ENCODE peak calls at places on chromosomes 1 and 21, in eight cellular contexts. One of them, this sample, is unnamed.

GRCh38 chr1:205626216-205626615 is 5.6 kb downstream of the ELK4 start:
- DNase-seq in fibroblast of lung: no peak
- DNase-seq in tibial artery: no peak
- DNase-seq in endothelial cell of umbilical vein: no peak
- DNase-seq in adrenal gland: no peak
- DNase-seq in breast epithelium: no peak
- DNase-seq in CD4-positive, CD25-positive, alpha-beta regulatory T cell: no peak
- DNase-seq in lung: no peak
- DNase-seq in this sample: no peak

GRCh38 chr1:17239420-17239819 is 9.5 kb upstream of the PADI3 start:
- DNase-seq in fibroblast of lung: peak; percentile 97
- DNase-seq in lung: no peak
- DNase-seq in CD4-positive, CD25-positive, alpha-beta regulatory T cell: no peak
- DNase-seq in endothelial cell of umbilical vein: peak; percentile 73
- DNase-seq in breast epithelium: no peak
- DNase-seq in tibial artery: no peak
- DNase-seq in adrenal gland: peak; percentile 63
- DNase-seq in this sample: no peak

GRCh38 chr1:227901906-227902640 is 45.7 kb downstream of the WNT9A start:
- DNase-seq in tibial artery: peak; percentile 55
- DNase-seq in adrenal gland: no peak
- DNase-seq in CD4-positive, CD25-positive, alpha-beta regulatory T cell: no peak
- DNase-seq in breast epithelium: no peak
- DNase-seq in fibroblast of lung: peak; percentile 45
- DNase-seq in endothelial cell of umbilical vein: no peak
- DNase-seq in lung: no peak
- DNase-seq in this sample: no peak

GRCh38 chr21:36499578-36500471 is 19.9 kb upstream of the CLDN14 start:
- DNase-seq in endothelial cell of umbilical vein: no peak
- DNase-seq in lung: no peak
- DNase-seq in tibial artery: peak; percentile 83
- DNase-seq in adrenal gland: peak; percentile 23
- DNase-seq in breast epithelium: peak; percentile 86
- DNase-seq in fibroblast of lung: peak; percentile 45
- DNase-seq in CD4-positive, CD25-positive, alpha-beta regulatory T cell: no peak
- DNase-seq in this sample: peak; percentile 77

GRCh38 chr1:204323887-204324286 is 35.8 kb downstream of the PLEKHA6 start:
- DNase-seq in endothelial cell of umbilical vein: no peak
- DNase-seq in adrenal gland: peak; percentile 56
- DNase-seq in lung: no peak
- DNase-seq in tibial artery: no peak
- DNase-seq in breast epithelium: no peak
- DNase-seq in CD4-positive, CD25-positive, alpha-beta regulatory T cell: no peak
- DNase-seq in fibroblast of lung: peak; percentile 77
- DNase-seq in this sample: no peak

GRCh38 chr1:169928438-169929209 is 34.9 kb upstream of the SCYL3 start:
- DNase-seq in tibial artery: no peak
- DNase-seq in CD4-positive, CD25-positive, alpha-beta regulatory T cell: no peak
- DNase-seq in breast epithelium: no peak
- DNase-seq in fibroblast of lung: peak; percentile 62
- DNase-seq in adrenal gland: no peak
- DNase-seq in lung: no peak
- DNase-seq in endothelial cell of umbilical vein: peak; percentile 55
- DNase-seq in this sample: no peak

GRCh38 chr1:90114521-90115141 is 119.7 kb downstream of the ZNF326 start:
- DNase-seq in adrenal gland: no peak
- DNase-seq in breast epithelium: no peak
- DNase-seq in fibroblast of lung: peak; percentile 33
- DNase-seq in lung: no peak
- DNase-seq in endothelial cell of umbilical vein: peak; percentile 59
- DNase-seq in tibial artery: no peak
- DNase-seq in CD4-positive, CD25-positive, alpha-beta regulatory T cell: no peak
- DNase-seq in this sample: no peak

GRCh38 chr1:27109103-27109822 is 45.7 kb downstream of the SLC9A1 start:
- DNase-seq in lung: no peak
- DNase-seq in fibroblast of lung: no peak
- DNase-seq in CD4-positive, CD25-positive, alpha-beta regulatory T cell: no peak
- DNase-seq in breast epithelium: no peak
- DNase-seq in tibial artery: no peak
- DNase-seq in endothelial cell of umbilical vein: no peak
- DNase-seq in adrenal gland: no peak
- DNase-seq in this sample: no peak

GRCh38 chr1:233518344-233518743 is 95.6 kb upstream of the KCNK1 start:
- DNase-seq in fibroblast of lung: peak; percentile 12
- DNase-seq in adrenal gland: peak; percentile 26
- DNase-seq in breast epithelium: no peak
- DNase-seq in tibial artery: no peak
- DNase-seq in CD4-positive, CD25-positive, alpha-beta regulatory T cell: no peak
- DNase-seq in endothelial cell of umbilical vein: no peak
- DNase-seq in lung: peak; percentile 44
- DNase-seq in this sample: no peak

GRCh38 chr21:21831036-21831435 is 832.8 kb downstream of the NCAM2 start:
- DNase-seq in lung: no peak
- DNase-seq in adrenal gland: no peak
- DNase-seq in breast epithelium: no peak
- DNase-seq in tibial artery: no peak
- DNase-seq in endothelial cell of umbilical vein: no peak
- DNase-seq in fibroblast of lung: no peak
- DNase-seq in CD4-positive, CD25-positive, alpha-beta regulatory T cell: no peak
- DNase-seq in this sample: no peak

GRCh38 chr1:33165809-33166208 is 16.0 kb downstream of the TRIM62 start:
- DNase-seq in adrenal gland: no peak
- DNase-seq in tibial artery: no peak
- DNase-seq in endothelial cell of umbilical vein: no peak
- DNase-seq in fibroblast of lung: no peak
- DNase-seq in breast epithelium: no peak
- DNase-seq in CD4-positive, CD25-positive, alpha-beta regulatory T cell: no peak
- DNase-seq in lung: no peak
- DNase-seq in this sample: no peak

GRCh38 chr1:205279986-205280385 is 41.6 kb downstream of the NUAK2 start:
- DNase-seq in tibial artery: no peak
- DNase-seq in fibroblast of lung: no peak
- DNase-seq in lung: no peak
- DNase-seq in adrenal gland: no peak
- DNase-seq in breast epithelium: no peak
- DNase-seq in endothelial cell of umbilical vein: no peak
- DNase-seq in CD4-positive, CD25-positive, alpha-beta regulatory T cell: no peak
- DNase-seq in this sample: no peak

GRCh38 chr1:11650331-11650991 is 3.8 kb downstream of the FBXO2 start:
- DNase-seq in fibroblast of lung: peak; percentile 62
- DNase-seq in lung: peak; percentile 75
- DNase-seq in CD4-positive, CD25-positive, alpha-beta regulatory T cell: peak; percentile 61
- DNase-seq in endothelial cell of umbilical vein: peak; percentile 77
- DNase-seq in breast epithelium: no peak
- DNase-seq in tibial artery: peak; percentile 79
- DNase-seq in adrenal gland: peak; percentile 81
- DNase-seq in this sample: peak; percentile 77

GRCh38 chr1:180027949-180028445 is 73.4 kb downstream of the CEP350 start:
- DNase-seq in CD4-positive, CD25-positive, alpha-beta regulatory T cell: no peak
- DNase-seq in adrenal gland: no peak
- DNase-seq in fibroblast of lung: peak; percentile 82
- DNase-seq in tibial artery: no peak
- DNase-seq in lung: no peak
- DNase-seq in endothelial cell of umbilical vein: peak; percentile 26
- DNase-seq in breast epithelium: no peak
- DNase-seq in this sample: no peak

GRCh38 chr1:6245869-6246496 is 2.0 kb downstream of the HES3 start:
- DNase-seq in endothelial cell of umbilical vein: no peak
- DNase-seq in breast epithelium: no peak
- DNase-seq in lung: no peak
- DNase-seq in tibial artery: no peak
- DNase-seq in adrenal gland: no peak
- DNase-seq in fibroblast of lung: no peak
- DNase-seq in CD4-positive, CD25-positive, alpha-beta regulatory T cell: peak; percentile 32
- DNase-seq in this sample: no peak

GRCh38 chr21:21605502-21605901 is 607.3 kb downstream of the NCAM2 start:
- DNase-seq in lung: no peak
- DNase-seq in fibroblast of lung: no peak
- DNase-seq in endothelial cell of umbilical vein: no peak
- DNase-seq in tibial artery: no peak
- DNase-seq in breast epithelium: no peak
- DNase-seq in CD4-positive, CD25-positive, alpha-beta regulatory T cell: no peak
- DNase-seq in adrenal gland: no peak
- DNase-seq in this sample: no peak

GRCh38 chr21:31733521-31734149 is 1.7 kb upstream of the SCAF4 start:
- DNase-seq in fibroblast of lung: no peak
- DNase-seq in CD4-positive, CD25-positive, alpha-beta regulatory T cell: no peak
- DNase-seq in lung: no peak
- DNase-seq in adrenal gland: no peak
- DNase-seq in endothelial cell of umbilical vein: no peak
- DNase-seq in breast epithelium: no peak
- DNase-seq in tibial artery: no peak
- DNase-seq in this sample: no peak

GRCh38 chr21:34846601-34847112 is 177.9 kb downstream of the CLIC6 start:
- DNase-seq in breast epithelium: no peak
- DNase-seq in lung: peak; percentile 54
- DNase-seq in endothelial cell of umbilical vein: no peak
- DNase-seq in CD4-positive, CD25-positive, alpha-beta regulatory T cell: no peak
- DNase-seq in adrenal gland: no peak
- DNase-seq in fibroblast of lung: peak; percentile 86
- DNase-seq in tibial artery: no peak
- DNase-seq in this sample: no peak

GRCh38 chr1:37765937-37766664 is 1.2 kb upstream of the EPHA10 start:
- DNase-seq in adrenal gland: no peak
- DNase-seq in breast epithelium: no peak
- DNase-seq in lung: no peak
- DNase-seq in tibial artery: no peak
- DNase-seq in endothelial cell of umbilical vein: no peak
- DNase-seq in fibroblast of lung: no peak
- DNase-seq in CD4-positive, CD25-positive, alpha-beta regulatory T cell: no peak
- DNase-seq in this sample: no peak

GRCh38 chr21:31184462-31184861 is 146.2 kb upstream of the KRTAP19-8 start:
- DNase-seq in adrenal gland: no peak
- DNase-seq in CD4-positive, CD25-positive, alpha-beta regulatory T cell: peak; percentile 63
- DNase-seq in fibroblast of lung: no peak
- DNase-seq in tibial artery: no peak
- DNase-seq in lung: no peak
- DNase-seq in breast epithelium: no peak
- DNase-seq in endothelial cell of umbilical vein: no peak
- DNase-seq in this sample: no peak

GRCh38 chr1:94279462-94279861 is 42.1 kb upstream of the ARHGAP29 start:
- DNase-seq in breast epithelium: no peak
- DNase-seq in fibroblast of lung: peak; percentile 42
- DNase-seq in lung: no peak
- DNase-seq in endothelial cell of umbilical vein: no peak
- DNase-seq in adrenal gland: no peak
- DNase-seq in tibial artery: no peak
- DNase-seq in CD4-positive, CD25-positive, alpha-beta regulatory T cell: no peak
- DNase-seq in this sample: no peak

GRCh38 chr1:99643021-99643779 is 2.7 kb upstream of the PALMD start:
- DNase-seq in breast epithelium: no peak
- DNase-seq in adrenal gland: no peak
- DNase-seq in endothelial cell of umbilical vein: no peak
- DNase-seq in lung: no peak
- DNase-seq in CD4-positive, CD25-positive, alpha-beta regulatory T cell: no peak
- DNase-seq in tibial artery: no peak
- DNase-seq in fibroblast of lung: peak; percentile 37
- DNase-seq in this sample: no peak

GRCh38 chr1:110250018-110250417 is 39.9 kb downstream of the KCNC4 start:
- DNase-seq in endothelial cell of umbilical vein: no peak
- DNase-seq in adrenal gland: no peak
- DNase-seq in breast epithelium: no peak
- DNase-seq in tibial artery: peak; percentile 25
- DNase-seq in lung: no peak
- DNase-seq in fibroblast of lung: no peak
- DNase-seq in CD4-positive, CD25-positive, alpha-beta regulatory T cell: no peak
- DNase-seq in this sample: no peak
- H3K4me1 ChIP-seq in endothelial cell of umbilical vein: no peaks in the 10 kb centered on the region
- H3K4me1 ChIP-seq in adrenal gland: no peaks in the 10 kb centered on the region
- H3K4me1 ChIP-seq in breast epithelium: no peaks in the 10 kb centered on the region
- H3K4me1 ChIP-seq in tibial artery: no peaks in the 10 kb centered on the region
- H3K4me1 ChIP-seq in lung: no peaks in the 10 kb centered on the region
- H3K4me1 ChIP-seq in fibroblast of lung: no peaks in the 10 kb centered on the region
- H3K4me1 ChIP-seq in CD4-positive, CD25-positive, alpha-beta regulatory T cell: no peaks in the 10 kb centered on the region
- H3K4me1 ChIP-seq in this sample: no peaks in the 10 kb centered on the region

DNA sequence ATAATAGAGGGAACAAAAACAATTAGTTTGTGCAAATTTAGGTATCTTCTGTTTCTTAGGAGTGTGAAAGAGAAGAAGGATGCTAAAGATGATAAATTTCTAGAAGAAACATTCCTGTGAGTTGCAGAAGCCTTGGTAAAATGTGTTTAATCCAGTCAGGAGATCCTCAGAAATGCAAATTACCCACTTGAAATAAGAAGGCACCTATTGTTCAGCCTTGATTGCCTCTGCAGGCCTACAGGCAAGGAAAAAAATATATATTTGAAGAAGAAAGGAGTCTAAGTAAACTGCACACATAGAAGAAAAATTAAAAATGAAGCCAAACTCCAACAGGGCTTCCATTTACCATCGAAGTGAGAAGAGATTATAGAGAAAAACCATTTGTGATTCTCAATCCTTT is 51.0 kb upstream of the LHX8 start:
- DNase-seq in tibial artery: no peak
- DNase-seq in adrenal gland: no peak
- DNase-seq in endothelial cell of umbilical vein: no peak
- DNase-seq in CD4-positive, CD25-positive, alpha-beta regulatory T cell: no peak
- DNase-seq in lung: no peak
- DNase-seq in fibroblast of lung: no peak
- DNase-seq in breast epithelium: no peak
- DNase-seq in this sample: no peak
- H3K4me1 ChIP-seq in tibial artery: no peaks in the 10 kb centered on the region
- H3K4me1 ChIP-seq in adrenal gland: no peaks in the 10 kb centered on the region
- H3K4me1 ChIP-seq in endothelial cell of umbilical vein: no peaks in the 10 kb centered on the region
- H3K4me1 ChIP-seq in CD4-positive, CD25-positive, alpha-beta regulatory T cell: no peaks in the 10 kb centered on the region
- H3K4me1 ChIP-seq in lung: no peaks in the 10 kb centered on the region
- H3K4me1 ChIP-seq in fibroblast of lung: no peaks in the 10 kb centered on the region
- H3K4me1 ChIP-seq in breast epithelium: no peaks in the 10 kb centered on the region
- H3K4me1 ChIP-seq in this sample: no peaks in the 10 kb centered on the region

GRCh38 chr1:39957299-39958020 is 2.5 kb downstream of the MFSD2A start:
- DNase-seq in adrenal gland: no peak
- DNase-seq in breast epithelium: no peak
- DNase-seq in CD4-positive, CD25-positive, alpha-beta regulatory T cell: no peak
- DNase-seq in lung: no peak
- DNase-seq in fibroblast of lung: peak; percentile 26
- DNase-seq in endothelial cell of umbilical vein: no peak
- DNase-seq in tibial artery: no peak
- DNase-seq in this sample: no peak
- H3K4me1 ChIP-seq in adrenal gland: peaks cover 12% of the 10 kb centered on the region
- H3K4me1 ChIP-seq in breast epithelium: no peaks in the 10 kb centered on the region
- H3K4me1 ChIP-seq in CD4-positive, CD25-positive, alpha-beta regulatory T cell: peaks cover 21% of the 10 kb centered on the region
- H3K4me1 ChIP-seq in lung: peaks cover 6% of the 10 kb centered on the region
- H3K4me1 ChIP-seq in fibroblast of lung: peaks cover 5% of the 10 kb centered on the region
- H3K4me1 ChIP-seq in endothelial cell of umbilical vein: peaks cover 14% of the 10 kb centered on the region
- H3K4me1 ChIP-seq in tibial artery: peaks cover 31% of the 10 kb centered on the region
- H3K4me1 ChIP-seq in this sample: peaks cover 21% of the 10 kb centered on the region

DNA sequence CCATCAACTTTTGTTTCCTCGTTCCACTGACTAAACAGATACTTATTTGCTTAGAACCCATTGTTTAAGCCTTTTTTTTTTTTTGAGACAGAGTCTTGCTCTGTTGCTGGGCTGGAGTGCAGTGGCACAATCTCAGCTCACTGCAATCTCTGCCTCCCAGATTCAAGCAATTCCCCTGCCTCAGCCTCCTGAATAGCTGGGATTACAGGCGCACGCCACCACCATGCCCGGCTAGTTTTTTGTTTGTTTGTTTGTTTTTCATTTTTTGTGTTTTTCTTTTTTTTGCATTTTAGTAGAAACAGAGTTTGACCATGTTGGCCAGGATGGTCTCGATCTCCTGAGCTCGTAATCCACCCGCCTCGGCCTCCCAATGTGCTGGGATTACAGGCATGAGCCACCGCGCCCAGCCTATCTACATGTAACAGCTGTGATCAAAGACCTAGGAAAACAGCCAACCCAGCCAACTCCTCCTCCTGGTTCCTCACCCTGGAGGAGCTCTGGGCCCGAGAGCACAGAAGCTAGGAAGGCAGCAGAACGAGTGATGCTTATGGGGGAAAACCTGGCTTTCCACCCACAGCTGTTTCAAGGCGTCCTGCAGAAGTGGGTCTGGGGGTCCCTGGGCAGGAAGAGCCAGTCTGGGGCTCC is 32.9 kb downstream of the KCNN3 start:
- DNase-seq in adrenal gland: no peak
- DNase-seq in endothelial cell of umbilical vein: no peak
- DNase-seq in CD4-positive, CD25-positive, alpha-beta regulatory T cell: no peak
- DNase-seq in fibroblast of lung: no peak
- DNase-seq in breast epithelium: no peak
- DNase-seq in lung: no peak
- DNase-seq in tibial artery: no peak
- DNase-seq in this sample: peak; percentile 64
- H3K4me1 ChIP-seq in adrenal gland: peaks cover 14% of the 10 kb centered on the region
- H3K4me1 ChIP-seq in endothelial cell of umbilical vein: peaks cover 22% of the 10 kb centered on the region
- H3K4me1 ChIP-seq in CD4-positive, CD25-positive, alpha-beta regulatory T cell: no peaks in the 10 kb centered on the region
- H3K4me1 ChIP-seq in fibroblast of lung: no peaks in the 10 kb centered on the region
- H3K4me1 ChIP-seq in breast epithelium: no peaks in the 10 kb centered on the region
- H3K4me1 ChIP-seq in lung: peaks cover 20% of the 10 kb centered on the region
- H3K4me1 ChIP-seq in tibial artery: no peaks in the 10 kb centered on the region
- H3K4me1 ChIP-seq in this sample: peaks cover 80% of the 10 kb centered on the region